ENCODE peak calls at places on chromosomes 12 and 14, in five cellular contexts. E is pancreas, U is retina, N is NCI-H345, Q is NCI-H2081. K is an unnamed sample.
A peak's percentile ranks its signal among the peaks of the same experiment; 100 is the strongest.

GRCh38 chr12:54229624-54230212 is 40.9 kb upstream of the SMUG1 start:
- DNase-seq in E (no peak), U (no peak), N (no peak), Q (no peak), K (no peak)

GRCh38 chr14:71165121-71165574 is 257.9 kb downstream of the PCNX1 start:
- DNase-seq in E (no peak), U (no peak), N (no peak), Q (no peak), K (no peak)

GRCh38 chr14:92759300-92759678 is 10.9 kb upstream of the LGMN start:
- DNase-seq in E (no peak), U (no peak), N (no peak), Q (peak; percentile 65), K (no peak)

GRCh38 chr12:106583578-106584103 is 837 bp downstream of the RFX4 start:
- DNase-seq in E (no peak), U (peak; percentile 78), N (peak; percentile 9), Q (no peak), K (no peak)

GRCh38 chr12:47846294-47846996 is 26.7 kb upstream of the HDAC7 start:
- DNase-seq in E (no peak), U (no peak), N (no peak), Q (no peak), K (no peak)

GRCh38 chr12:42145197-42145549 is 499 bp upstream of the GXYLT1 start:
- DNase-seq in E (no peak), U (no peak), N (no peak), Q (no peak), K (no peak)

GRCh38 chr14:33309081-33309480 is 370.4 kb downstream of the NPAS3 start:
- DNase-seq in E (no peak), U (peak; percentile 16), N (no peak), Q (no peak), K (no peak)

GRCh38 chr14:61754627-61755381 is 7.4 kb upstream of the SNAPC1 start:
- DNase-seq in E (no peak), U (no peak), N (no peak), Q (no peak), K (no peak)

GRCh38 chr12:124796303-124796957 is 67.2 kb downstream of the SCARB1 start:
- DNase-seq in E (no peak), U (no peak), N (no peak), Q (no peak), K (no peak)

GRCh38 chr12:25950329-25951115 is 8.0 kb upstream of the RASSF8 start:
- DNase-seq in E (no peak), U (no peak), N (no peak), Q (no peak), K (no peak)

GRCh38 chr14:25001096-25001982 is 48.6 kb downstream of the STXBP6 start:
- DNase-seq in E (no peak), U (no peak), N (no peak), Q (no peak), K (no peak)

GRCh38 chr12:54977155-54977554 is 7.4 kb downstream of the TESPA1 start:
- DNase-seq in E (no peak), U (no peak), N (no peak), Q (no peak), K (no peak)

GRCh38 chr12:11693068-11693467 is 43.6 kb downstream of the ETV6 start:
- DNase-seq in E (no peak), U (no peak), N (no peak), Q (no peak), K (no peak)

GRCh38 chr14:79656086-79656485 is 555.2 kb downstream of the DIO2 start:
- DNase-seq in E (peak; percentile 22), U (no peak), N (no peak), Q (no peak), K (no peak)

GRCh38 chr14:104694475-104694950 is 5.1 kb downstream of the INF2 start:
- DNase-seq in E (no peak), U (peak; percentile 56), N (no peak), Q (peak; percentile 73), K (no peak)

K was measured in breast epithelium.